ENCODE peak calls at places on chromosomes 5 and 9, in eight cellular contexts. P, G, W, F, V, L, Q and A are unnamed samples.

GRCh38 chr9:105858877-105859276 is 164.5 kb downstream of the TMEM38B start:
- DNase-seq in L (no peak), P (no peak), V (no peak), Q (no peak), G (no peak), W (no peak), F (no peak), A (no peak)

GRCh38 chr9:126719677-126720435 is 85.0 kb upstream of the ZBTB43 start:
- DNase-seq in V (peak; percentile 24), P (peak; percentile 93), Q (peak; percentile 69), L (peak; percentile 95), F (peak; percentile 49), G (peak; percentile 27), W (peak; percentile 80), A (peak; percentile 78)

GRCh38 chr9:104836235-104836634 is 72.3 kb downstream of the NIPSNAP3B start:
- DNase-seq in L (no peak), P (no peak), G (no peak), W (no peak), F (peak; percentile 24), Q (no peak), V (peak; percentile 33), A (no peak)

GRCh38 chr9:125495137-125496119 is 211.6 kb downstream of the MAPKAP1 start:
- DNase-seq in L (no peak), V (no peak), F (peak; percentile 10), Q (peak; percentile 26), W (no peak), P (no peak), G (no peak), A (no peak)

GRCh38 chr5:37603072-37603471 is 224.0 kb downstream of the WDR70 start:
- DNase-seq in Q (no peak), F (no peak), G (no peak), P (no peak), W (no peak), V (no peak), L (no peak), A (no peak)

GRCh38 chr5:1801954-1802295 is 718 bp downstream of the NDUFS6 start:
- DNase-seq in P (peak; percentile 37), F (no peak), V (no peak), Q (no peak), W (no peak), L (peak; percentile 51), G (no peak), A (no peak)

GRCh38 chr5:19853616-19854240 is 134.3 kb downstream of the CDH18 start:
- DNase-seq in L (no peak), Q (no peak), G (peak; percentile 55), W (no peak), P (no peak), V (no peak), F (peak; percentile 79), A (no peak)

GRCh38 chr9:85433046-85433445 is 308.7 kb downstream of the AGTPBP1 start:
- DNase-seq in W (no peak), G (no peak), P (no peak), L (no peak), V (no peak), Q (no peak), F (no peak), A (no peak)

GRCh38 chr5:68024426-68024825 is 191.1 kb upstream of the PIK3R1 start:
- DNase-seq in V (no peak), F (no peak), G (no peak), Q (no peak), W (no peak), L (no peak), P (no peak), A (no peak)

GRCh38 chr9:127209220-127209619 is 55.4 kb upstream of the GARNL3 start:
- DNase-seq in W (no peak), Q (no peak), V (no peak), P (no peak), G (no peak), F (no peak), L (no peak), A (no peak)

GRCh38 chr9:101635473-101635872 is 40.7 kb upstream of the PPP3R2 start:
- DNase-seq in G (no peak), V (no peak), W (no peak), P (no peak), L (no peak), Q (no peak), F (no peak), A (no peak)

GRCh38 chr5:54087436-54087835 is 222.9 kb downstream of the ARL15 start:
- DNase-seq in V (peak; percentile 50), P (no peak), G (peak; percentile 85), W (no peak), F (peak; percentile 83), Q (no peak), L (no peak), A (no peak)

GRCh38 chr9:11141357-11141756 is 528.6 kb upstream of the PTPRD start:
- DNase-seq in W (no peak), G (no peak), Q (no peak), F (no peak), P (no peak), V (no peak), L (no peak), A (no peak)

GRCh38 chr9:69155341-69156030 is 18.6 kb upstream of the TJP2 start:
- DNase-seq in F (no peak), W (no peak), V (no peak), P (no peak), Q (peak; percentile 66), G (no peak), L (no peak), A (no peak)

DNA sequence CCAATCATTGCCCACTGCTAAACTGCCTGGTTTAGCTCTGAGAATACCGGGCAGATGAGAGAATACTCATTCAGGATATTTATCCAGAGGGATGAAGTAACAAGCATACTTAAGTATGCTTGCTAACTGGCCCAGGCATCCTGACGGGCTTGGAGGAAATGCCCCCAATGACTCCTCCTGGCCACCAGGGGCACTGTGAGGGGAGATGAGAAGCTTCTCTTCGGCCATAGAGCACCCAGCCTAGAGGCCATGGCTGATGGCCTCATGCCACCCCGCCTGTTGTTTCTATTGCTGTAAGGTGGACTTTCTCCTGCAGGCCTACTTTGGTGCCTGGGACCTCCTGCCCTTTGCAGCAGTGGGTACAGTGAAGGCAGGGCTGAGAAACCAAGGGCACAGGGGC is 134.5 kb upstream of the FSTL4 start:
- DNase-seq in P (no peak), G (no peak), W (no peak), V (no peak), L (peak; percentile 12), Q (no peak), F (no peak), A (no peak)
- TF ChIP-seq CTCF in P (no peak), G (no peak), W (no peak), V (no peak), L (peak; percentile 40), Q (peak; percentile 34), F (peak; percentile 44), A (no peak)

GRCh38 chr9:33161011-33161588 is 6.0 kb downstream of the B4GALT1 start:
- DNase-seq in G (peak; percentile 96), W (peak; percentile 69), P (peak; percentile 90), L (peak; percentile 19), V (peak; percentile 87), Q (no peak), F (peak; percentile 97), A (no peak)

GRCh38 chr9:33158555-33159057 is 8.5 kb downstream of the B4GALT1 start:
- DNase-seq in L (no peak), P (no peak), W (no peak), Q (no peak), F (no peak), V (no peak), G (no peak), A (peak; percentile 20)

GRCh38 chr9:33157960-33158359 is 9.2 kb downstream of the B4GALT1 start:
- DNase-seq in F (no peak), G (no peak), W (no peak), Q (no peak), V (no peak), L (peak; percentile 31), P (no peak), A (peak; percentile 34)

GRCh38 chr9:33159058-33159759 is 7.9 kb downstream of the B4GALT1 start:
- DNase-seq in Q (no peak), W (peak; percentile 76), F (peak; percentile 14), L (no peak), P (no peak), G (peak; percentile 87), V (peak; percentile 68), A (no peak)

GRCh38 chr9:33159760-33160127 is 7.4 kb downstream of the B4GALT1 start:
- DNase-seq in W (peak; percentile 61), L (no peak), F (peak; percentile 80), G (peak; percentile 77), Q (peak; percentile 41), P (peak; percentile 60), V (peak; percentile 73), A (no peak)
- TF ChIP-seq CTCF in W (no peak), L (no peak), F (no peak), G (no peak), Q (no peak), P (no peak), V (no peak), A (no peak)

GRCh38 chr5:15383469-15383868 is 116.5 kb upstream of the FBXL7 start:
- DNase-seq in W (no peak), Q (no peak), F (no peak), G (peak; percentile 28), P (no peak), L (peak; percentile 42), V (peak; percentile 18), A (no peak)
- TF ChIP-seq CTCF in W (peak; percentile 47), Q (peak; percentile 25), F (peak; percentile 60), G (peak; percentile 45), P (no peak), L (peak; percentile 54), V (peak; percentile 16), A (peak; percentile 27)

DNA sequence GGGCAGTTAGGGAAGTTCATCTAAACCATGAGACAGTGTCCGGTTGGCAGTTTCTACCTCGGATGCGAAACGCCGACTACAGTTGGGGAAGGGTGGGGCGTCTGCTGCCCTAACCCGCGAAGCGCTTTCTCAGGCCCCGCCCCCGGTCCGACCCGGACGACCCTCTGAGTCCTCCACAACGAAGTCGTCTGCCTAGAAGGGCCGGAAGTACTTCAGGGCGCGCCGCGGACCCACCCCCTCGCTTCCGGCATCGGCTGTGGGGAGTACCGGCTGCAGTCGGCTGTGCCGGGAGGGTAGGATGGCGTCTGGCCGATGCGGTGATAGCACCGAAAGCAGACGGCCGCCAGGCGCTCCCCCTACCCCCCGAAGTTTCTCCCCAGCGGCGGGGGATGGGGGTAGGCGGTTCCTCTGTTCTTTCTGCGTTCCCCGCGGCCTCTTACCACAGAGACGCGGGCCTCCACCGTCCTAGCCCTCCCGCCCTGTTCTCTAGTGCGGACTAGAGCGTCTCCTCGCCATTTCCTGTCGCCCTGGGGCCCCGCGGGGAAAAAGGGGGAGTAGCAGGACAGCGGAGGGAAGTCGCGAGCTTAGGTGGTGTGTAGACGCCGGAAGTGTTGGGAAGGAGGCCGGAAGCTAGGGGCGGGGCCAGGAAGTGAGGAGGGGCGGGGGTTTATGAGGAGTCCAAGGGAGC is at the start of gene TRIM41:
- DNase-seq in G (peak; percentile 99), F (peak; percentile 98), P (peak; percentile 97), Q (peak; percentile 91), L (peak; percentile 99), V (peak; percentile 98), W (peak; percentile 99), A (peak; percentile 88)
- TF ChIP-seq CTCF in G (no peak), F (peak; percentile 53), P (no peak), Q (no peak), L (no peak), V (peak; percentile 26), W (no peak), A (no peak)

GRCh38 chr9:38062498-38063362 is 6.3 kb downstream of the SHB start:
- DNase-seq in P (no peak), V (no peak), Q (no peak), G (peak; percentile 51), L (no peak), F (peak; percentile 90), W (no peak), A (no peak)
- TF ChIP-seq CTCF in P (no peak), V (no peak), Q (no peak), G (no peak), L (no peak), F (no peak), W (no peak), A (no peak)

GRCh38 chr5:71841107-71841506 is 122.0 kb downstream of the CARTPT start:
- DNase-seq in L (no peak), G (no peak), P (no peak), F (no peak), V (no peak), Q (no peak), W (no peak), A (no peak)
- TF ChIP-seq CTCF in L (no peak), G (no peak), P (no peak), F (no peak), V (no peak), Q (no peak), W (no peak), A (no peak)